ENCODE peak calls at places on chromosome 3, in eight cellular contexts. One of them, this sample, is unnamed.

GRCh38 chr3:16249336-16249735 is 15.4 kb downstream of the DPH3 start:
- DNase-seq in IMR-90: peak
- DNase-seq in NCI-H187: no peak
- DNase-seq in iPS DF 19.7: no peak
- DNase-seq in GDM1: peak
- DNase-seq in left ventricle myocardium superior: no peak
- DNase-seq in NCI-H460: no peak
- DNase-seq in GM04504: no peak
- DNase-seq in this sample: no peak

GRCh38 chr3:108780235-108780634 is 23.0 kb upstream of the RETNLB start:
- DNase-seq in GM04504: no peak
- DNase-seq in GDM1: no peak
- DNase-seq in left ventricle myocardium superior: no peak
- DNase-seq in NCI-H187: no peak
- DNase-seq in iPS DF 19.7: no peak
- DNase-seq in IMR-90: no peak
- DNase-seq in NCI-H460: no peak
- DNase-seq in this sample: no peak

GRCh38 chr3:16423298-16423697 is 90.2 kb downstream of the RFTN1 start:
- DNase-seq in GM04504: no peak
- DNase-seq in NCI-H187: no peak
- DNase-seq in NCI-H460: no peak
- DNase-seq in left ventricle myocardium superior: no peak
- DNase-seq in GDM1: no peak
- DNase-seq in iPS DF 19.7: no peak
- DNase-seq in IMR-90: no peak
- DNase-seq in this sample: no peak

GRCh38 chr3:60917136-60917535 is 334.1 kb downstream of the FHIT start:
- DNase-seq in NCI-H187: no peak
- DNase-seq in iPS DF 19.7: no peak
- DNase-seq in IMR-90: no peak
- DNase-seq in GM04504: no peak
- DNase-seq in left ventricle myocardium superior: peak
- DNase-seq in GDM1: no peak
- DNase-seq in NCI-H460: no peak
- DNase-seq in this sample: no peak

GRCh38 chr3:196654691-196655090 is 15.2 kb downstream of the NRROS start:
- DNase-seq in IMR-90: no peak
- DNase-seq in NCI-H460: no peak
- DNase-seq in left ventricle myocardium superior: no peak
- DNase-seq in NCI-H187: no peak
- DNase-seq in GM04504: no peak
- DNase-seq in GDM1: no peak
- DNase-seq in iPS DF 19.7: no peak
- DNase-seq in this sample: peak

GRCh38 chr3:30644615-30645014 is 38.2 kb downstream of the TGFBR2 start:
- DNase-seq in NCI-H460: no peak
- DNase-seq in left ventricle myocardium superior: peak
- DNase-seq in GM04504: peak
- DNase-seq in GDM1: no peak
- DNase-seq in iPS DF 19.7: no peak
- DNase-seq in NCI-H187: no peak
- DNase-seq in IMR-90: peak
- DNase-seq in this sample: no peak

GRCh38 chr3:142794510-142794909 is 70.7 kb downstream of the TRPC1 start:
- DNase-seq in NCI-H460: no peak
- DNase-seq in GM04504: no peak
- DNase-seq in IMR-90: no peak
- DNase-seq in NCI-H187: no peak
- DNase-seq in left ventricle myocardium superior: no peak
- DNase-seq in iPS DF 19.7: no peak
- DNase-seq in GDM1: no peak
- DNase-seq in this sample: no peak

GRCh38 chr3:73484656-73485248 is 140.0 kb downstream of the PDZRN3 start:
- DNase-seq in NCI-H460: no peak
- DNase-seq in GM04504: no peak
- DNase-seq in left ventricle myocardium superior: no peak
- DNase-seq in GDM1: no peak
- DNase-seq in IMR-90: peak
- DNase-seq in iPS DF 19.7: peak
- DNase-seq in NCI-H187: no peak
- DNase-seq in this sample: no peak

GRCh38 chr3:112633191-112633590 is 7.8 kb downstream of the CCDC80 start:
- DNase-seq in GDM1: no peak
- DNase-seq in GM04504: no peak
- DNase-seq in IMR-90: no peak
- DNase-seq in left ventricle myocardium superior: no peak
- DNase-seq in NCI-H187: no peak
- DNase-seq in NCI-H460: no peak
- DNase-seq in iPS DF 19.7: no peak
- DNase-seq in this sample: no peak

GRCh38 chr3:145767909-145768308 is 393.1 kb downstream of the PLOD2 start:
- DNase-seq in NCI-H187: no peak
- DNase-seq in iPS DF 19.7: no peak
- DNase-seq in NCI-H460: no peak
- DNase-seq in GDM1: no peak
- DNase-seq in left ventricle myocardium superior: no peak
- DNase-seq in GM04504: no peak
- DNase-seq in IMR-90: no peak
- DNase-seq in this sample: no peak

GRCh38 chr3:38265604-38266307 is at the start of gene SLC22A13:
- DNase-seq in GM04504: no peak
- DNase-seq in IMR-90: no peak
- DNase-seq in NCI-H187: no peak
- DNase-seq in left ventricle myocardium superior: no peak
- DNase-seq in NCI-H460: no peak
- DNase-seq in iPS DF 19.7: no peak
- DNase-seq in GDM1: no peak
- DNase-seq in this sample: no peak

GRCh38 chr3:132550579-132551305 is 46.3 kb upstream of the ACKR4 start:
- DNase-seq in NCI-H187: no peak
- DNase-seq in iPS DF 19.7: no peak
- DNase-seq in GDM1: no peak
- DNase-seq in NCI-H460: no peak
- DNase-seq in left ventricle myocardium superior: no peak
- DNase-seq in IMR-90: peak
- DNase-seq in GM04504: no peak
- DNase-seq in this sample: no peak

GRCh38 chr3:16817201-16817600 is 67.6 kb upstream of the PLCL2 start:
- DNase-seq in NCI-H460: no peak
- DNase-seq in left ventricle myocardium superior: no peak
- DNase-seq in NCI-H187: no peak
- DNase-seq in GM04504: no peak
- DNase-seq in IMR-90: no peak
- DNase-seq in GDM1: no peak
- DNase-seq in iPS DF 19.7: no peak
- DNase-seq in this sample: no peak

GRCh38 chr3:177431525-177432255 is 234.4 kb upstream of the TBL1XR1 start:
- DNase-seq in GM04504: no peak
- DNase-seq in NCI-H187: no peak
- DNase-seq in IMR-90: no peak
- DNase-seq in left ventricle myocardium superior: no peak
- DNase-seq in GDM1: no peak
- DNase-seq in NCI-H460: no peak
- DNase-seq in iPS DF 19.7: no peak
- DNase-seq in this sample: no peak

GRCh38 chr3:194880940-194881925 is 195.6 kb downstream of the FAM43A start:
- DNase-seq in GM04504: no peak
- DNase-seq in IMR-90: no peak
- DNase-seq in iPS DF 19.7: no peak
- DNase-seq in GDM1: peak
- DNase-seq in NCI-H460: no peak
- DNase-seq in NCI-H187: no peak
- DNase-seq in left ventricle myocardium superior: no peak
- DNase-seq in this sample: no peak

GRCh38 chr3:41088882-41089281 is 110.4 kb upstream of the CTNNB1 start:
- DNase-seq in IMR-90: no peak
- DNase-seq in left ventricle myocardium superior: no peak
- DNase-seq in iPS DF 19.7: no peak
- DNase-seq in GDM1: no peak
- DNase-seq in NCI-H460: no peak
- DNase-seq in GM04504: no peak
- DNase-seq in NCI-H187: no peak
- DNase-seq in this sample: no peak

GRCh38 chr3:188416041-188416440 is 262.1 kb downstream of the LPP start:
- DNase-seq in GDM1: no peak
- DNase-seq in iPS DF 19.7: no peak
- DNase-seq in left ventricle myocardium superior: no peak
- DNase-seq in NCI-H460: no peak
- DNase-seq in NCI-H187: no peak
- DNase-seq in IMR-90: peak
- DNase-seq in GM04504: no peak
- DNase-seq in this sample: no peak

GRCh38 chr3:126212629-126213375 is 32.4 kb upstream of the ALDH1L1 start:
- DNase-seq in NCI-H460: peak
- DNase-seq in left ventricle myocardium superior: peak
- DNase-seq in GDM1: no peak
- DNase-seq in GM04504: peak
- DNase-seq in IMR-90: peak
- DNase-seq in iPS DF 19.7: no peak
- DNase-seq in NCI-H187: no peak
- DNase-seq in this sample: no peak

GRCh38 chr3:118972974-118973373 is 61.7 kb downstream of the IGSF11 start:
- DNase-seq in NCI-H460: no peak
- DNase-seq in GM04504: no peak
- DNase-seq in left ventricle myocardium superior: peak
- DNase-seq in NCI-H187: no peak
- DNase-seq in GDM1: no peak
- DNase-seq in IMR-90: no peak
- DNase-seq in iPS DF 19.7: no peak
- DNase-seq in this sample: no peak

GRCh38 chr3:157810924-157811718 is 295.1 kb downstream of the SHOX2 start:
- DNase-seq in NCI-H187: no peak
- DNase-seq in iPS DF 19.7: no peak
- DNase-seq in GM04504: no peak
- DNase-seq in GDM1: no peak
- DNase-seq in NCI-H460: no peak
- DNase-seq in IMR-90: no peak
- DNase-seq in left ventricle myocardium superior: no peak
- DNase-seq in this sample: no peak

GRCh38 chr3:141386611-141387110 is 18.4 kb downstream of the ZBTB38 start:
- DNase-seq in left ventricle myocardium superior: no peak
- DNase-seq in NCI-H187: peak
- DNase-seq in GDM1: no peak
- DNase-seq in GM04504: no peak
- DNase-seq in iPS DF 19.7: no peak
- DNase-seq in NCI-H460: peak
- DNase-seq in IMR-90: peak
- DNase-seq in this sample: no peak

GRCh38 chr3:60877188-60877587 is 374.1 kb downstream of the FHIT start:
- DNase-seq in NCI-H187: no peak
- DNase-seq in IMR-90: no peak
- DNase-seq in GDM1: no peak
- DNase-seq in NCI-H460: no peak
- DNase-seq in GM04504: no peak
- DNase-seq in left ventricle myocardium superior: no peak
- DNase-seq in iPS DF 19.7: no peak
- DNase-seq in this sample: no peak

GRCh38 chr3:71393093-71393492 is 190.4 kb downstream of the FOXP1 start:
- DNase-seq in GDM1: no peak
- DNase-seq in GM04504: no peak
- DNase-seq in iPS DF 19.7: no peak
- DNase-seq in left ventricle myocardium superior: no peak
- DNase-seq in IMR-90: peak
- DNase-seq in NCI-H187: no peak
- DNase-seq in NCI-H460: no peak
- DNase-seq in this sample: no peak

GRCh38 chr3:56915969-56916586 is 114.3 kb upstream of the ARHGEF3 start:
- DNase-seq in NCI-H187: peak
- DNase-seq in IMR-90: no peak
- DNase-seq in GDM1: peak
- DNase-seq in iPS DF 19.7: no peak
- DNase-seq in GM04504: no peak
- DNase-seq in NCI-H460: no peak
- DNase-seq in left ventricle myocardium superior: peak
- DNase-seq in this sample: no peak

GRCh38 chr3:178706411-178706810 is 170.2 kb downstream of the KCNMB2 start:
- DNase-seq in GDM1: no peak
- DNase-seq in left ventricle myocardium superior: no peak
- DNase-seq in GM04504: no peak
- DNase-seq in NCI-H187: no peak
- DNase-seq in IMR-90: no peak
- DNase-seq in iPS DF 19.7: no peak
- DNase-seq in NCI-H460: no peak
- DNase-seq in this sample: no peak

GRCh38 chr3:188788621-188789081 is 383.1 kb upstream of the TPRG1 start:
- DNase-seq in IMR-90: peak
- DNase-seq in left ventricle myocardium superior: no peak
- DNase-seq in NCI-H187: no peak
- DNase-seq in iPS DF 19.7: no peak
- DNase-seq in GDM1: no peak
- DNase-seq in GM04504: peak
- DNase-seq in NCI-H460: no peak
- DNase-seq in this sample: no peak

GRCh38 chr3:11661052-11661656 is 17.4 kb upstream of the VGLL4 start:
- DNase-seq in GM04504: no peak
- DNase-seq in IMR-90: no peak
- DNase-seq in NCI-H187: no peak
- DNase-seq in iPS DF 19.7: no peak
- DNase-seq in NCI-H460: no peak
- DNase-seq in left ventricle myocardium superior: no peak
- DNase-seq in GDM1: no peak
- DNase-seq in this sample: no peak

GRCh38 chr3:27312044-27312668 is 57.0 kb downstream of the NEK10 start:
- DNase-seq in GM04504: peak
- DNase-seq in NCI-H187: no peak
- DNase-seq in iPS DF 19.7: peak
- DNase-seq in GDM1: no peak
- DNase-seq in IMR-90: peak
- DNase-seq in left ventricle myocardium superior: no peak
- DNase-seq in NCI-H460: peak
- DNase-seq in this sample: no peak

GRCh38 chr3:124877617-124878016 is 9.5 kb downstream of the ITGB5 start:
- DNase-seq in GDM1: no peak
- DNase-seq in GM04504: no peak
- DNase-seq in left ventricle myocardium superior: no peak
- DNase-seq in NCI-H187: no peak
- DNase-seq in NCI-H460: no peak
- DNase-seq in iPS DF 19.7: no peak
- DNase-seq in IMR-90: no peak
- DNase-seq in this sample: no peak

GRCh38 chr3:111975131-111975530 is 3.7 kb upstream of the ABHD10 start:
- DNase-seq in IMR-90: no peak
- DNase-seq in iPS DF 19.7: no peak
- DNase-seq in left ventricle myocardium superior: no peak
- DNase-seq in NCI-H460: no peak
- DNase-seq in NCI-H187: no peak
- DNase-seq in GDM1: no peak
- DNase-seq in GM04504: no peak
- DNase-seq in this sample: no peak

GRCh38 chr3:106589306-106589942 is 720.6 kb upstream of the CBLB start:
- DNase-seq in IMR-90: peak
- DNase-seq in NCI-H460: no peak
- DNase-seq in GDM1: no peak
- DNase-seq in left ventricle myocardium superior: no peak
- DNase-seq in iPS DF 19.7: no peak
- DNase-seq in GM04504: no peak
- DNase-seq in NCI-H187: no peak
- DNase-seq in this sample: no peak

This sample was measured in chondrocyte.